ENCODE peak calls at places on chromosomes 5 and 9, in six cellular contexts. B is activated CD4-positive, alpha-beta T cell treated with anti-CD3 and anti-CD28 coated beads, Interleukin-2, amount 50 U/mL, for 48 hours; L is AG08396; W is sigmoid colon; U is left ventricle myocardium superior; P is COR-L47. S is an unnamed sample.

GRCh38 chr9:94973491-94973941 is 247.0 kb downstream of the AOPEP start:
- DNase-seq in U (no peak), B (no peak), W (no peak), P (no peak), L (peak), S (no peak)

GRCh38 chr9:37155601-37156000 is 35.2 kb downstream of the ZCCHC7 start:
- DNase-seq in B (no peak), W (no peak), L (no peak), P (no peak), U (no peak), S (no peak)

GRCh38 chr5:102090770-102091169 is 205.3 kb downstream of the SLCO4C1 start:
- DNase-seq in U (no peak), B (no peak), P (peak), L (no peak), W (no peak), S (no peak)

GRCh38 chr5:157999696-158000095 is 140.8 kb upstream of the CLINT1 start:
- DNase-seq in W (no peak), B (no peak), L (no peak), P (no peak), U (no peak), S (no peak)

GRCh38 chr9:127568971-127569818 is 42.9 kb upstream of the STXBP1 start:
- DNase-seq in B (peak), U (peak), P (peak), W (peak), L (peak), S (peak)

GRCh38 chr5:88660947-88661869 is 221.8 kb downstream of the MEF2C start:
- DNase-seq in B (peak), L (peak), U (peak), W (peak), P (peak), S (peak)

GRCh38 chr5:56574778-56575177 is 240.6 kb upstream of the MAP3K1 start:
- DNase-seq in W (no peak), L (no peak), P (no peak), B (no peak), U (no peak), S (no peak)

GRCh38 chr5:119435436-119436132 is 16.7 kb upstream of the HSD17B4 start:
- DNase-seq in P (peak), U (peak), W (peak), L (no peak), B (peak), S (peak)

GRCh38 chr5:177362871-177363507 is 5.3 kb downstream of the RGS14 start:
- DNase-seq in W (peak), L (peak), U (peak), B (peak), P (peak), S (peak)

GRCh38 chr5:171673328-171673727 is 112.3 kb upstream of the SMIM23 start:
- DNase-seq in P (peak), L (no peak), B (no peak), W (no peak), U (no peak), S (no peak)

GRCh38 chr9:126400571-126400970 is 73.9 kb downstream of the MVB12B start:
- DNase-seq in B (no peak), P (no peak), U (no peak), L (no peak), W (no peak), S (no peak)

GRCh38 chr5:142065273-142065672 is 43.3 kb upstream of the NDFIP1 start:
- DNase-seq in P (peak), U (no peak), B (no peak), W (no peak), L (peak), S (no peak)

GRCh38 chr9:33619666-33620404 is 95.8 kb downstream of the ANKRD18B start:
- DNase-seq in B (no peak), U (no peak), W (no peak), L (peak), P (peak), S (no peak)

GRCh38 chr5:175623086-175623485 is 34.8 kb upstream of the HRH2 start:
- DNase-seq in U (no peak), W (no peak), L (no peak), P (no peak), B (no peak), S (no peak)

GRCh38 chr9:88722753-88723152 is 187.8 kb downstream of the NXNL2 start:
- DNase-seq in L (no peak), U (no peak), B (no peak), P (no peak), W (no peak), S (no peak)

GRCh38 chr5:145484195-145484594 is 350.9 kb downstream of the PRELID2 start:
- DNase-seq in W (no peak), B (no peak), P (no peak), U (no peak), L (peak), S (no peak)

GRCh38 chr5:146447734-146448380 is 724 bp downstream of the TCERG1 start:
- DNase-seq in B (peak), U (no peak), P (peak), L (peak), W (no peak), S (no peak)

GRCh38 chr9:35907732-35908483 is 1.4 kb upstream of the SPAAR start:
- DNase-seq in L (peak), W (peak), P (peak), U (peak), B (no peak), S (peak)

GRCh38 chr5:74085782-74086181 is 459.8 kb downstream of the ARHGEF28 start:
- DNase-seq in B (no peak), W (no peak), L (no peak), P (no peak), U (no peak), S (no peak)

S was measured in kidney.